ENCODE peak calls at places on chromosome 9, in eight cellular contexts. One of them, this sample, is unnamed.

GRCh38 chr9:36148652-36149051 is 12.1 kb downstream of the GLIPR2 start:
- DNase-seq in fibroblast of villous mesenchyme: peak
- DNase-seq in left ventricle myocardium inferior: peak
- DNase-seq in endothelial cell of umbilical vein: peak
- DNase-seq in A549: peak
- DNase-seq in epithelial cell of esophagus: peak
- DNase-seq in brain microvascular endothelial cell: peak
- DNase-seq in heart right ventricle: peak
- DNase-seq in this sample: peak

GRCh38 chr9:109369285-109369684 is 48.4 kb upstream of the EPB41L4B start:
- DNase-seq in fibroblast of villous mesenchyme: no peak
- DNase-seq in left ventricle myocardium inferior: no peak
- DNase-seq in endothelial cell of umbilical vein: no peak
- DNase-seq in A549: no peak
- DNase-seq in epithelial cell of esophagus: peak
- DNase-seq in brain microvascular endothelial cell: no peak
- DNase-seq in heart right ventricle: no peak
- DNase-seq in this sample: no peak

GRCh38 chr9:126306071-126306647 is 20.5 kb upstream of the MVB12B start:
- DNase-seq in fibroblast of villous mesenchyme: no peak
- DNase-seq in left ventricle myocardium inferior: no peak
- DNase-seq in endothelial cell of umbilical vein: no peak
- DNase-seq in A549: no peak
- DNase-seq in epithelial cell of esophagus: no peak
- DNase-seq in brain microvascular endothelial cell: no peak
- DNase-seq in heart right ventricle: no peak
- DNase-seq in this sample: no peak

GRCh38 chr9:135408676-135409254 is 70.8 kb upstream of the PPP1R26 start:
- DNase-seq in fibroblast of villous mesenchyme: no peak
- DNase-seq in left ventricle myocardium inferior: no peak
- DNase-seq in endothelial cell of umbilical vein: no peak
- DNase-seq in A549: no peak
- DNase-seq in epithelial cell of esophagus: no peak
- DNase-seq in brain microvascular endothelial cell: no peak
- DNase-seq in heart right ventricle: no peak
- DNase-seq in this sample: no peak

GRCh38 chr9:23162789-23163188 is 663.3 kb downstream of the ELAVL2 start:
- DNase-seq in fibroblast of villous mesenchyme: no peak
- DNase-seq in left ventricle myocardium inferior: no peak
- DNase-seq in endothelial cell of umbilical vein: no peak
- DNase-seq in A549: no peak
- DNase-seq in epithelial cell of esophagus: no peak
- DNase-seq in brain microvascular endothelial cell: no peak
- DNase-seq in heart right ventricle: no peak
- DNase-seq in this sample: no peak

GRCh38 chr9:7549261-7549660 is 250.3 kb downstream of the DMAC1 start:
- DNase-seq in fibroblast of villous mesenchyme: peak
- DNase-seq in left ventricle myocardium inferior: peak
- DNase-seq in endothelial cell of umbilical vein: no peak
- DNase-seq in A549: no peak
- DNase-seq in epithelial cell of esophagus: no peak
- DNase-seq in brain microvascular endothelial cell: no peak
- DNase-seq in heart right ventricle: peak
- DNase-seq in this sample: no peak

GRCh38 chr9:96299823-96300222 is 2.2 kb downstream of the HSD17B3 start:
- DNase-seq in fibroblast of villous mesenchyme: peak
- DNase-seq in left ventricle myocardium inferior: no peak
- DNase-seq in endothelial cell of umbilical vein: no peak
- DNase-seq in A549: no peak
- DNase-seq in epithelial cell of esophagus: peak
- DNase-seq in brain microvascular endothelial cell: peak
- DNase-seq in heart right ventricle: no peak
- DNase-seq in this sample: no peak

GRCh38 chr9:131320031-131320685 is 30.6 kb downstream of the PLPP7 start:
- DNase-seq in fibroblast of villous mesenchyme: peak
- DNase-seq in left ventricle myocardium inferior: peak
- DNase-seq in endothelial cell of umbilical vein: no peak
- DNase-seq in A549: no peak
- DNase-seq in epithelial cell of esophagus: no peak
- DNase-seq in brain microvascular endothelial cell: no peak
- DNase-seq in heart right ventricle: peak
- DNase-seq in this sample: no peak

GRCh38 chr9:120801441-120801840 is 8.2 kb upstream of the FBXW2 start:
- DNase-seq in fibroblast of villous mesenchyme: no peak
- DNase-seq in left ventricle myocardium inferior: no peak
- DNase-seq in endothelial cell of umbilical vein: no peak
- DNase-seq in A549: no peak
- DNase-seq in epithelial cell of esophagus: no peak
- DNase-seq in brain microvascular endothelial cell: no peak
- DNase-seq in heart right ventricle: no peak
- DNase-seq in this sample: no peak

GRCh38 chr9:133876144-133876543 is 116.0 kb downstream of the VAV2 start:
- DNase-seq in fibroblast of villous mesenchyme: no peak
- DNase-seq in left ventricle myocardium inferior: no peak
- DNase-seq in endothelial cell of umbilical vein: no peak
- DNase-seq in A549: no peak
- DNase-seq in epithelial cell of esophagus: no peak
- DNase-seq in brain microvascular endothelial cell: no peak
- DNase-seq in heart right ventricle: no peak
- DNase-seq in this sample: no peak

GRCh38 chr9:79083621-79084020 is 488.1 kb upstream of the TLE4 start:
- DNase-seq in fibroblast of villous mesenchyme: no peak
- DNase-seq in left ventricle myocardium inferior: no peak
- DNase-seq in endothelial cell of umbilical vein: no peak
- DNase-seq in A549: no peak
- DNase-seq in epithelial cell of esophagus: no peak
- DNase-seq in brain microvascular endothelial cell: no peak
- DNase-seq in heart right ventricle: no peak
- DNase-seq in this sample: no peak

GRCh38 chr9:97525451-97525850 is 24.0 kb downstream of the TMOD1 start:
- DNase-seq in fibroblast of villous mesenchyme: peak
- DNase-seq in left ventricle myocardium inferior: no peak
- DNase-seq in endothelial cell of umbilical vein: no peak
- DNase-seq in A549: no peak
- DNase-seq in epithelial cell of esophagus: peak
- DNase-seq in brain microvascular endothelial cell: no peak
- DNase-seq in heart right ventricle: no peak
- DNase-seq in this sample: peak

GRCh38 chr9:95463145-95464060 is 53.4 kb downstream of the PTCH1 start:
- DNase-seq in fibroblast of villous mesenchyme: peak
- DNase-seq in left ventricle myocardium inferior: no peak
- DNase-seq in endothelial cell of umbilical vein: no peak
- DNase-seq in A549: no peak
- DNase-seq in epithelial cell of esophagus: no peak
- DNase-seq in brain microvascular endothelial cell: no peak
- DNase-seq in heart right ventricle: no peak
- DNase-seq in this sample: no peak

GRCh38 chr9:132410642-132411041 is 631 bp downstream of the CFAP77 start:
- DNase-seq in fibroblast of villous mesenchyme: no peak
- DNase-seq in left ventricle myocardium inferior: no peak
- DNase-seq in endothelial cell of umbilical vein: no peak
- DNase-seq in A549: no peak
- DNase-seq in epithelial cell of esophagus: no peak
- DNase-seq in brain microvascular endothelial cell: no peak
- DNase-seq in heart right ventricle: no peak
- DNase-seq in this sample: no peak

GRCh38 chr9:81522721-81523551 is 166.4 kb downstream of the TLE1 start:
- DNase-seq in fibroblast of villous mesenchyme: peak
- DNase-seq in left ventricle myocardium inferior: no peak
- DNase-seq in endothelial cell of umbilical vein: peak
- DNase-seq in A549: peak
- DNase-seq in epithelial cell of esophagus: peak
- DNase-seq in brain microvascular endothelial cell: peak
- DNase-seq in heart right ventricle: no peak
- DNase-seq in this sample: no peak

GRCh38 chr9:72278959-72279358 is 86.0 kb downstream of the ZFAND5 start:
- DNase-seq in fibroblast of villous mesenchyme: no peak
- DNase-seq in left ventricle myocardium inferior: no peak
- DNase-seq in endothelial cell of umbilical vein: no peak
- DNase-seq in A549: no peak
- DNase-seq in epithelial cell of esophagus: no peak
- DNase-seq in brain microvascular endothelial cell: no peak
- DNase-seq in heart right ventricle: no peak
- DNase-seq in this sample: no peak

DNA sequence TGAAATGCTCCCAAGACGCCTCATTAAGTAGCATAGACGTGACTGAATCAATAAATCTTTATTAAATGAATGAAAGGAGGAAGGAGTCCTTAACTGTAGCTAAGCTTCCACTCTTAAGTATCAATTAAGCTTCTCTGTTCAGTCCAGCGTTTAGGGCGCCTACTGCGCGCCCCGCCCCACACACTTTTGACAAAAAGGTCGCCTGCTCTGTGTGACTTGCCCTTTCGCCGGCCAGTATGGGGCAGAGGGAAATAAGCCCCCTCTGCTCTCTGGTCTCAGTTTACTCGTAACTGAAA is 651 bp upstream of the DOLPP1 start:
- DNase-seq in fibroblast of villous mesenchyme: no peak
- DNase-seq in left ventricle myocardium inferior: no peak
- DNase-seq in endothelial cell of umbilical vein: peak
- DNase-seq in A549: no peak
- DNase-seq in epithelial cell of esophagus: no peak
- DNase-seq in brain microvascular endothelial cell: no peak
- DNase-seq in heart right ventricle: no peak
- DNase-seq in this sample: no peak
- H3K4me3 ChIP-seq in fibroblast of villous mesenchyme: peak
- H3K4me3 ChIP-seq in left ventricle myocardium inferior: peak
- H3K4me3 ChIP-seq in endothelial cell of umbilical vein: peak
- H3K4me3 ChIP-seq in A549: peak
- H3K4me3 ChIP-seq in epithelial cell of esophagus: peak
- H3K4me3 ChIP-seq in brain microvascular endothelial cell: peak
- H3K4me3 ChIP-seq in heart right ventricle: peak
- H3K4me3 ChIP-seq in this sample: peak

GRCh38 chr9:70404261-70404660 is 10.2 kb downstream of the KLF9 start:
- DNase-seq in fibroblast of villous mesenchyme: no peak
- DNase-seq in left ventricle myocardium inferior: no peak
- DNase-seq in endothelial cell of umbilical vein: no peak
- DNase-seq in A549: no peak
- DNase-seq in epithelial cell of esophagus: no peak
- DNase-seq in brain microvascular endothelial cell: no peak
- DNase-seq in heart right ventricle: no peak
- DNase-seq in this sample: no peak
- TF ChIP-seq CTCF in fibroblast of villous mesenchyme: no peak
- TF ChIP-seq CTCF in left ventricle myocardium inferior: no peak
- TF ChIP-seq CTCF in endothelial cell of umbilical vein: no peak
- TF ChIP-seq CTCF in A549: no peak
- TF ChIP-seq CTCF in epithelial cell of esophagus: no peak
- TF ChIP-seq CTCF in brain microvascular endothelial cell: no peak
- TF ChIP-seq CTCF in heart right ventricle: no peak
- TF ChIP-seq CTCF in this sample: no peak

GRCh38 chr9:93095205-93096130 is 549 bp upstream of the CARD19 start:
- DNase-seq in fibroblast of villous mesenchyme: peak
- DNase-seq in left ventricle myocardium inferior: peak
- DNase-seq in endothelial cell of umbilical vein: peak
- DNase-seq in A549: peak
- DNase-seq in epithelial cell of esophagus: peak
- DNase-seq in brain microvascular endothelial cell: peak
- DNase-seq in heart right ventricle: peak
- DNase-seq in this sample: peak
- H3K4me3 ChIP-seq in fibroblast of villous mesenchyme: peak
- H3K4me3 ChIP-seq in left ventricle myocardium inferior: peak
- H3K4me3 ChIP-seq in endothelial cell of umbilical vein: peak
- H3K4me3 ChIP-seq in A549: peak
- H3K4me3 ChIP-seq in epithelial cell of esophagus: peak
- H3K4me3 ChIP-seq in brain microvascular endothelial cell: peak
- H3K4me3 ChIP-seq in heart right ventricle: peak
- H3K4me3 ChIP-seq in this sample: peak

GRCh38 chr9:112569186-112569585 is 82.6 kb downstream of the KIAA1958 start:
- DNase-seq in fibroblast of villous mesenchyme: peak
- DNase-seq in left ventricle myocardium inferior: no peak
- DNase-seq in endothelial cell of umbilical vein: no peak
- DNase-seq in A549: no peak
- DNase-seq in epithelial cell of esophagus: peak
- DNase-seq in brain microvascular endothelial cell: peak
- DNase-seq in heart right ventricle: no peak
- DNase-seq in this sample: peak

GRCh38 chr9:112571624-112572341 is 85.2 kb downstream of the KIAA1958 start:
- DNase-seq in fibroblast of villous mesenchyme: no peak
- DNase-seq in left ventricle myocardium inferior: no peak
- DNase-seq in endothelial cell of umbilical vein: no peak
- DNase-seq in A549: no peak
- DNase-seq in epithelial cell of esophagus: no peak
- DNase-seq in brain microvascular endothelial cell: no peak
- DNase-seq in heart right ventricle: no peak
- DNase-seq in this sample: no peak

GRCh38 chr9:112572416-112572815 is 85.8 kb downstream of the KIAA1958 start:
- DNase-seq in fibroblast of villous mesenchyme: no peak
- DNase-seq in left ventricle myocardium inferior: no peak
- DNase-seq in endothelial cell of umbilical vein: no peak
- DNase-seq in A549: no peak
- DNase-seq in epithelial cell of esophagus: no peak
- DNase-seq in brain microvascular endothelial cell: no peak
- DNase-seq in heart right ventricle: no peak
- DNase-seq in this sample: no peak

GRCh38 chr9:112570731-112571167 is 84.1 kb downstream of the KIAA1958 start:
- DNase-seq in fibroblast of villous mesenchyme: no peak
- DNase-seq in left ventricle myocardium inferior: no peak
- DNase-seq in endothelial cell of umbilical vein: no peak
- DNase-seq in A549: no peak
- DNase-seq in epithelial cell of esophagus: no peak
- DNase-seq in brain microvascular endothelial cell: no peak
- DNase-seq in heart right ventricle: no peak
- DNase-seq in this sample: no peak

GRCh38 chr9:112575107-112575506 is 88.5 kb downstream of the KIAA1958 start:
- DNase-seq in fibroblast of villous mesenchyme: no peak
- DNase-seq in left ventricle myocardium inferior: no peak
- DNase-seq in endothelial cell of umbilical vein: no peak
- DNase-seq in A549: no peak
- DNase-seq in epithelial cell of esophagus: no peak
- DNase-seq in brain microvascular endothelial cell: no peak
- DNase-seq in heart right ventricle: no peak
- DNase-seq in this sample: no peak
- TF ChIP-seq CTCF in fibroblast of villous mesenchyme: no peak
- TF ChIP-seq CTCF in left ventricle myocardium inferior: no peak
- TF ChIP-seq CTCF in endothelial cell of umbilical vein: no peak
- TF ChIP-seq CTCF in A549: no peak
- TF ChIP-seq CTCF in epithelial cell of esophagus: no peak
- TF ChIP-seq CTCF in brain microvascular endothelial cell: no peak
- TF ChIP-seq CTCF in heart right ventricle: no peak
- TF ChIP-seq CTCF in this sample: no peak

DNA sequence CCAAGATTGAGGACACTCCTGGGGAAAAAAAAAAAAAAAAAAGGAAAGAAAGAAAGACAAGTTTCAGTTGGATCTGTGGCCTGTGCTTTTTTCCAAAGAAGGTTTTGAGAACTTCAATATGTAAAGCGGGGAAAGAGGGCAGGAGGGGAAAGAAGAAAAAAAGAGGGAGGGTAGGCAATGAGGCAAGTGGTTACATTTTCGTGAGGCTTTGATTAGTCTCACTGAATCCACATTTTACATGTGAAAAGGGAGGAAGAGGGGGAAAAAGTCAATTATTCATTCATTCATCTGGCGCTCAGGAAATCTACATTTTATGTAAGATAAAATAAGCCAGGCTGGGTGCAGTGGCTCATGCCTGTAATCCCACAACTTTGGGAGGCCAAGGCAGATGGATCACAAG is 315.2 kb upstream of the PAPPA start:
- DNase-seq in fibroblast of villous mesenchyme: no peak
- DNase-seq in left ventricle myocardium inferior: no peak
- DNase-seq in endothelial cell of umbilical vein: no peak
- DNase-seq in A549: no peak
- DNase-seq in epithelial cell of esophagus: no peak
- DNase-seq in brain microvascular endothelial cell: no peak
- DNase-seq in heart right ventricle: no peak
- DNase-seq in this sample: no peak
- H3K4me3 ChIP-seq in fibroblast of villous mesenchyme: no peak
- H3K4me3 ChIP-seq in left ventricle myocardium inferior: no peak
- H3K4me3 ChIP-seq in endothelial cell of umbilical vein: no peak
- H3K4me3 ChIP-seq in A549: no peak
- H3K4me3 ChIP-seq in epithelial cell of esophagus: no peak
- H3K4me3 ChIP-seq in brain microvascular endothelial cell: no peak
- H3K4me3 ChIP-seq in heart right ventricle: no peak
- H3K4me3 ChIP-seq in this sample: no peak

GRCh38 chr9:21904371-21904770 is 89.8 kb downstream of the CDKN2A start:
- DNase-seq in fibroblast of villous mesenchyme: no peak
- DNase-seq in left ventricle myocardium inferior: no peak
- DNase-seq in endothelial cell of umbilical vein: peak
- DNase-seq in A549: no peak
- DNase-seq in epithelial cell of esophagus: no peak
- DNase-seq in brain microvascular endothelial cell: peak
- DNase-seq in heart right ventricle: no peak
- DNase-seq in this sample: peak
- TF ChIP-seq CTCF in fibroblast of villous mesenchyme: no peak
- TF ChIP-seq CTCF in left ventricle myocardium inferior: no peak
- TF ChIP-seq CTCF in endothelial cell of umbilical vein: no peak
- TF ChIP-seq CTCF in A549: no peak
- TF ChIP-seq CTCF in epithelial cell of esophagus: no peak
- TF ChIP-seq CTCF in brain microvascular endothelial cell: no peak
- TF ChIP-seq CTCF in heart right ventricle: no peak
- TF ChIP-seq CTCF in this sample: no peak